ENCODE peak calls at places on chromosomes 2 and 18, in four cellular contexts. D is GM12878, X is SK-N-SH, J is A549. P is an unnamed sample.

GRCh38 chr2:96099861-96100798 is 16.2 kb downstream of the ADRA2B start:
- DNase-seq in D (no peak), X (peak; percentile 23), J (no peak), P (no peak)

GRCh38 chr2:128469203-128469602 is 150.5 kb upstream of the HS6ST1 start:
- DNase-seq in D (no peak), X (no peak), J (no peak), P (no peak)

GRCh38 chr2:174787485-174788205 is 23.4 kb upstream of the CHRNA1 start:
- DNase-seq in D (no peak), X (peak; percentile 90), J (no peak), P (peak; percentile 45)

GRCh38 chr2:168948621-168949212 is 47.6 kb downstream of the G6PC2 start:
- DNase-seq in D (no peak), X (no peak), J (peak; percentile 5), P (peak; percentile 13)

GRCh38 chr2:241617431-241618154 is 19.4 kb downstream of the THAP4 start:
- DNase-seq in D (peak; percentile 35), X (peak; percentile 45), J (no peak), P (no peak)

GRCh38 chr18:79742076-79742475 is 55.7 kb upstream of the KCNG2 start:
- DNase-seq in D (no peak), X (no peak), J (no peak), P (no peak)

GRCh38 chr2:172698041-172698863 is 37.4 kb upstream of the RAPGEF4 start:
- DNase-seq in D (peak; percentile 26), X (no peak), J (peak; percentile 49), P (no peak)

GRCh38 chr2:197191948-197192338 is 118.6 kb downstream of the ANKRD44 start:
- DNase-seq in D (no peak), X (no peak), J (no peak), P (no peak)

GRCh38 chr18:9827856-9828793 is 57.6 kb upstream of the TXNDC2 start:
- DNase-seq in D (no peak), X (no peak), J (peak; percentile 86), P (no peak)

GRCh38 chr18:686339-687111 is 25.9 kb downstream of the ENOSF1 start:
- DNase-seq in D (no peak), X (no peak), J (no peak), P (no peak)

GRCh38 chr18:63253428-63254372 is 65.9 kb downstream of the BCL2 start:
- DNase-seq in D (no peak), X (no peak), J (no peak), P (no peak)

GRCh38 chr2:118539290-118539689 is 308.2 kb downstream of the EN1 start:
- DNase-seq in D (no peak), X (no peak), J (no peak), P (peak; percentile 14)

GRCh38 chr18:64639536-64639935 is 490.6 kb upstream of the LINC00305 start:
- DNase-seq in D (no peak), X (no peak), J (no peak), P (no peak)

GRCh38 chr2:133287709-133288108 is 280.6 kb downstream of the NCKAP5 start:
- DNase-seq in D (no peak), X (no peak), J (no peak), P (no peak)

GRCh38 chr2:220393717-220394116 is 766.3 kb downstream of the SLC4A3 start:
- DNase-seq in D (no peak), X (no peak), J (no peak), P (no peak)

GRCh38 chr2:17821535-17822451 is 5.5 kb downstream of the MSGN1 start:
- DNase-seq in D (no peak), X (no peak), J (no peak), P (no peak)

GRCh38 chr18:77116201-77117080 is 16.1 kb downstream of the MBP start:
- DNase-seq in D (no peak), X (no peak), J (no peak), P (no peak)

GRCh38 chr18:2547477-2548087 is 23.7 kb downstream of the METTL4 start:
- DNase-seq in D (peak; percentile 5), X (peak; percentile 46), J (no peak), P (peak; percentile 20)

GRCh38 chr18:5309888-5310470 is 14.5 kb upstream of the ZBTB14 start:
- DNase-seq in D (peak; percentile 48), X (no peak), J (no peak), P (no peak)

GRCh38 chr2:71646028-71646427 is 192.7 kb downstream of the DYSF start:
- DNase-seq in D (no peak), X (no peak), J (no peak), P (no peak)

GRCh38 chr2:231935207-231935524 is 9.0 kb upstream of the NPPC start:
- DNase-seq in D (no peak), X (no peak), J (no peak), P (no peak)

GRCh38 chr2:150207979-150208378 is 279.5 kb downstream of the RND3 start:
- DNase-seq in D (no peak), X (peak; percentile 7), J (no peak), P (no peak)

GRCh38 chr2:179751184-179751809 is 110.1 kb downstream of the ZNF385B start:
- DNase-seq in D (no peak), X (peak; percentile 41), J (peak; percentile 12), P (peak; percentile 27)

GRCh38 chr2:135096665-135097446 is 44.8 kb downstream of the RAB3GAP1 start:
- DNase-seq in D (no peak), X (no peak), J (no peak), P (no peak)

GRCh38 chr18:77650799-77651385 is 401.2 kb downstream of the GALR1 start:
- DNase-seq in D (no peak), X (peak; percentile 85), J (peak; percentile 36), P (peak; percentile 24)

GRCh38 chr2:145091011-145091744 is 571.3 kb upstream of the ZEB2 start:
- DNase-seq in D (no peak), X (no peak), J (no peak), P (no peak)

GRCh38 chr18:7221424-7222155 is 9.3 kb upstream of the LRRC30 start:
- DNase-seq in D (peak; percentile 4), X (peak; percentile 64), J (peak; percentile 26), P (peak; percentile 59)

GRCh38 chr18:57826252-57826651 is 23.1 kb upstream of the ATP8B1 start:
- DNase-seq in D (no peak), X (no peak), J (no peak), P (no peak)

GRCh38 chr18:8874872-8875271 is 169.5 kb downstream of the MTCL1 start:
- DNase-seq in D (no peak), X (no peak), J (no peak), P (no peak)

GRCh38 chr2:149701241-149701640 is 113.7 kb upstream of the MMADHC start:
- DNase-seq in D (no peak), X (no peak), J (no peak), P (no peak)

GRCh38 chr2:160491922-160492371 is 1.7 kb downstream of the RBMS1 start:
- DNase-seq in D (no peak), X (no peak), J (no peak), P (peak; percentile 57)

GRCh38 chr2:11955314-11955713 is 208.9 kb downstream of the LPIN1 start:
- DNase-seq in D (no peak), X (no peak), J (no peak), P (no peak)

GRCh38 chr2:197011777-197012641 is 85.5 kb upstream of the PGAP1 start:
- DNase-seq in D (no peak), X (peak; percentile 77), J (peak; percentile 38), P (peak; percentile 57)

GRCh38 chr2:44433841-44434240 is 72.1 kb downstream of the CAMKMT start:
- DNase-seq in D (no peak), X (no peak), J (no peak), P (no peak)
- TF ChIP-seq PBX3 in D (no peak), X (no peak), J (no peak), P (no peak)

DNA sequence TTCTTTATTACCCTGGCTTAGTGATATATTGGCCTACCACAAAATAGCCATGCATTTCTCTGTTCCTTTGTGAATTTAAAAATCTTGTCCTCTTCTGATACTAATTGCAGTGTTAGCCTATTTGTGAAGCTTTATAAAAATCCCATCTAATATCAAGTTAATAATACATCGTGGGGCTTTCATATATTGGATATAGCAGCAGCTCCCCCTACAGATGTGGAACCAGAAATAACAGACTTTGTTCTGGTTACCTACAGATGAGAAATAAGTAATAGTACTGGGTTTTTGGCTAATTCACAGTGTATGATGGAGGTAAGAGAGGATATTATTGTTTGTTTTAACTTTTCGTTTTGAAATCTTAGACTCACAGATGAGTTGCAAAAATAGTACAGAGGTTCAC is 1661.7 kb upstream of the PIK3C3 start:
- DNase-seq in D (no peak), X (no peak), J (no peak), P (no peak)
- TF ChIP-seq PBX3 in D (no peak), X (no peak), J (no peak), P (no peak)

GRCh38 chr18:24060644-24061043 is 46.1 kb downstream of the TTC39C start:
- DNase-seq in D (no peak), X (no peak), J (no peak), P (peak; percentile 56)

GRCh38 chr18:24065942-24066341 is 51.4 kb downstream of the TTC39C start:
- DNase-seq in D (no peak), X (no peak), J (no peak), P (no peak)

GRCh38 chr18:24064701-24065100 is 50.1 kb downstream of the TTC39C start:
- DNase-seq in D (no peak), X (no peak), J (no peak), P (no peak)

GRCh38 chr18:24057804-24058203 is 43.2 kb downstream of the TTC39C start:
- DNase-seq in D (no peak), X (no peak), J (no peak), P (no peak)

GRCh38 chr18:24063121-24063731 is 48.7 kb downstream of the TTC39C start:
- DNase-seq in D (no peak), X (no peak), J (peak; percentile 15), P (peak; percentile 21)
- TF ChIP-seq PBX3 in D (no peak), X (no peak), J (no peak), P (no peak)

DNA sequence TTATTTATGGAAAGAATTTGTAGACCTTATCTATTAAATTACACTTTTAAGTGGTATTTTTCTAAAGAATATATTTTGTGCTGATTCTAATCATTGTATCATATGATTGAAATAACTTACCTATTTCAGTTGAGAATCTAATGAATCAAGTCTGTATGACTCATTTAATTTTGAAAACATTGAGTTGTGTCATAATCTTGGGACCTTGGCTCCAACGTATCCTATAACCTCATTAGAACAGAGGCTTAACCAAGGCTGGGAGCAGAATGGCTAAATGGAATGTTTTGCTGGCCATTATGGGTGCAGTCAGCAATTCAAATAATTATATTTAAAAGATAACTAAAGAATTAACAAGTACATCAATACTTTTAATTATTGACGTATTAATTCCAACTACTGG is 19.6 kb upstream of the GULP1 start:
- DNase-seq in D (no peak), X (no peak), J (no peak), P (no peak)
- TF ChIP-seq PBX3 in D (no peak), X (no peak), J (no peak), P (no peak)

GRCh38 chr2:29528891-29529520 is 392.4 kb downstream of the ALK start:
- DNase-seq in D (no peak), X (no peak), J (no peak), P (no peak)
- TF ChIP-seq PBX3 in D (no peak), X (no peak), J (no peak), P (no peak)

DNA sequence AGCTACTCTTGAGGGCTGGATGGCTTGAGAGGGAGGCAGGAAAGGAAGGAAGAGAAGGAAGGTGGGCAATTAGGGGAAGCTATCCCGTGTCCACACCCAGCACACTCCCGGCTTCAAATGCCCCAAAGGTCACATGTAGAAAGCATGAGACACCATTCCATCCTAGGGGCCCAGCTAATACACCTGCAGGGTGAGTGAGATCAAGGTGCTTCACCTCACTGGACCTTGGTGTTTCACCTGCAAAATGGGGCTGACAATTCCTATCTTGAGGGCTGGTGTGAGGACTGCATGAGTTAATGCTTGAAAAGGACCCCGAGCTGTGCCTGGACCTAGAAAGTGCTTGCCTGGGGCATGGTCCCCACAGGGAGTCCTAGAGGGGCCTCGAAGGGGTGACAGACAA is 50.8 kb upstream of the SMAD7 start:
- DNase-seq in D (no peak), X (no peak), J (no peak), P (no peak)
- TF ChIP-seq PBX3 in D (no peak), X (no peak), J (no peak), P (no peak)